ENCODE peak calls at places on chromosomes 6 and 20, in five cellular contexts. H is coronary artery, J is HepG2, O is foreskin keratinocyte, N is colonic mucosa. L is an unnamed sample.
A peak's percentile ranks its signal among the peaks of the same experiment; 100 is the strongest.

GRCh38 chr20:39294137-39294725 is 332.1 kb downstream of the DHX35 start:
- DNase-seq in H (no peak), J (no peak), O (no peak), N (no peak), L (no peak)

GRCh38 chr6:118284736-118285360 is 263.2 kb upstream of the PLN start:
- DNase-seq in H (no peak), J (no peak), O (no peak), N (no peak), L (no peak)

GRCh38 chr6:39731565-39731964 is 6.4 kb upstream of the KIF6 start:
- DNase-seq in H (no peak), J (no peak), O (no peak), N (no peak), L (no peak)

GRCh38 chr6:3201388-3201787 is 26.1 kb downstream of the TUBB2B start:
- DNase-seq in H (no peak), J (no peak), O (no peak), N (no peak), L (no peak)

GRCh38 chr6:45540375-45540920 is 162.7 kb upstream of the SUPT3H start:
- DNase-seq in H (no peak), J (no peak), O (no peak), N (no peak), L (no peak)

GRCh38 chr20:58677205-58677604 is 15.4 kb upstream of the NPEPL1 start:
- DNase-seq in H (no peak), J (no peak), O (no peak), N (no peak), L (no peak)

GRCh38 chr6:9806195-9806594 is 608.7 kb downstream of the TFAP2A start:
- DNase-seq in H (no peak), J (no peak), O (no peak), N (no peak), L (no peak)

GRCh38 chr6:40042232-40042631 is 108.0 kb upstream of the MOCS1 start:
- DNase-seq in H (peak; percentile 43), J (no peak), O (peak; percentile 6), N (no peak), L (peak; percentile 50)

GRCh38 chr6:111663232-111663631 is 57.6 kb upstream of the TRAF3IP2 start:
- DNase-seq in H (no peak), J (no peak), O (no peak), N (no peak), L (no peak)

GRCh38 chr6:160891690-160892089 is 99.9 kb upstream of the MAP3K4 start:
- DNase-seq in H (no peak), J (no peak), O (no peak), N (no peak), L (no peak)

GRCh38 chr6:137451926-137452325 is 42.3 kb downstream of the OLIG3 start:
- DNase-seq in H (no peak), J (no peak), O (no peak), N (no peak), L (no peak)

GRCh38 chr6:113893866-113894265 is 36.7 kb downstream of the MARCKS start:
- DNase-seq in H (no peak), J (no peak), O (peak; percentile 3), N (no peak), L (no peak)

GRCh38 chr20:61311656-61312387 is 59.8 kb downstream of the CDH4 start:
- DNase-seq in H (no peak), J (no peak), O (no peak), N (no peak), L (peak; percentile 12)

GRCh38 chr20:17066955-17067354 is 159.9 kb upstream of the PCSK2 start:
- DNase-seq in H (no peak), J (no peak), O (no peak), N (no peak), L (no peak)

GRCh38 chr6:71478834-71479541 is 190.4 kb downstream of the OGFRL1 start:
- DNase-seq in H (no peak), J (no peak), O (peak; percentile 79), N (no peak), L (peak; percentile 37)

GRCh38 chr6:167673951-167674350 is 152.8 kb upstream of the AFDN start:
- DNase-seq in H (no peak), J (no peak), O (no peak), N (no peak), L (no peak)

GRCh38 chr6:100455230-100456124 is 9.2 kb downstream of the SIM1 start:
- DNase-seq in H (no peak), J (no peak), O (no peak), N (peak; percentile 66), L (no peak)

GRCh38 chr20:40497781-40498691 is 191.0 kb downstream of the MAFB start:
- DNase-seq in H (no peak), J (no peak), O (no peak), N (no peak), L (no peak)

GRCh38 chr20:44395183-44395962 is 39.9 kb downstream of the HNF4A start:
- DNase-seq in H (no peak), J (peak; percentile 65), O (no peak), N (no peak), L (no peak)

GRCh38 chr6:112228480-112229332 is 25.7 kb downstream of the LAMA4 start:
- DNase-seq in H (no peak), J (no peak), O (no peak), N (no peak), L (no peak)

GRCh38 chr6:7550433-7550801 is 8.9 kb downstream of the DSP start:
- DNase-seq in H (no peak), J (peak; percentile 88), O (no peak), N (no peak), L (no peak)

GRCh38 chr6:103367212-103367611 is 1492.5 kb downstream of the HACE1 start:
- DNase-seq in H (no peak), J (no peak), O (no peak), N (no peak), L (no peak)

GRCh38 chr20:44028868-44029847 is 114.5 kb downstream of the TOX2 start:
- DNase-seq in H (peak; percentile 52), J (no peak), O (no peak), N (no peak), L (no peak)

GRCh38 chr6:29553268-29554057 is 6.1 kb downstream of the UBD start:
- DNase-seq in H (no peak), J (no peak), O (no peak), N (peak; percentile 47), L (no peak)

GRCh38 chr6:31076611-31077010 is 35.8 kb downstream of the C6orf15 start:
- DNase-seq in H (no peak), J (no peak), O (no peak), N (no peak), L (no peak)

GRCh38 chr6:31079656-31080261 is 32.6 kb downstream of the C6orf15 start:
- DNase-seq in H (no peak), J (peak; percentile 64), O (no peak), N (peak; percentile 80), L (no peak)

GRCh38 chr6:31083742-31084354 is 28.5 kb downstream of the C6orf15 start:
- DNase-seq in H (no peak), J (peak; percentile 34), O (no peak), N (peak; percentile 66), L (no peak)

GRCh38 chr6:31086788-31087440 is 25.5 kb downstream of the C6orf15 start:
- DNase-seq in H (no peak), J (no peak), O (no peak), N (no peak), L (no peak)

DNA sequence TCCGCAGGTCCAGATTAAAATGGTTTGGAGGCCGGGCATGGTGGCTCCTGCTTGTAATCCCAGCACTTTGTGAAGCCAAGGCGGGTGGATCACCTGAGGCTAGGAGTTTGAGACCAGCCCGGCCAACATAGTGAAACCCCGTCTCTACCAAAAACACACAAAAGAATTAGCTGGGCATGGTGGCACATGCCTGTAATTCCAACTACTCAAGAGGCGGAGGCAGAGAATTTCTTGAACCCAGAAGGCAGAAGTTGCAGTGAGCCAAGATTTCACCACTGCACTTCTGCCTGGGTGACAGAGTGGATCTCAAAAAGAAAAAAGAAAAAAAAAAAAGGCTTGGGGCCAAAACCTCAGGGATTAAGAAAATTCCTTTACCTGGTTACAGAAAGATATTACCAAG is 30.5 kb downstream of the C6orf15 start:
- DNase-seq in H (no peak), J (no peak), O (no peak), N (no peak), L (no peak)
- H3K27ac ChIP-seq in H (no peak overlapping the region), J (no peak overlapping the region), O (no peak overlapping the region), N (no peak overlapping the region), L (peak overlapping the region; percentile 29)

GRCh38 chr20:31594002-31594557 is 11.0 kb upstream of the ID1 start:
- DNase-seq in H (no peak), J (no peak), O (no peak), N (no peak), L (no peak)

GRCh38 chr20:31596831-31597482 is 8.1 kb upstream of the ID1 start:
- DNase-seq in H (no peak), J (no peak), O (no peak), N (no peak), L (no peak)

GRCh38 chr20:31595654-31596411 is 9.3 kb upstream of the ID1 start:
- DNase-seq in H (peak; percentile 96), J (peak; percentile 96), O (no peak), N (peak; percentile 86), L (no peak)

GRCh38 chr20:31594558-31595379 is 10.3 kb upstream of the ID1 start:
- DNase-seq in H (no peak), J (peak; percentile 97), O (no peak), N (peak; percentile 57), L (no peak)

DNA sequence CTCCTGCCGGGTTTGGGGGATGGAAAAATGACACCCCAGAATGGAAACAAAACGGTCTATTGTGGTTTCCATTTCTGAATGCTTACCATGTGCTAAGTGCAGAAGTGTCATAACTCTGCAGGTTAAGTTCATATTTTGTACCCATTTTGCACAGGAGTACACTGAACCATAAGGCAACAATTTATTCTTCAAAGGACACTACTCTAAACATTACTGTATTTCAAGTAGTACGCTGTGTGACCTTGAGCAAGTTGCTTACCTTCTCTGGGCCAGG is 9.8 kb upstream of the ID1 start:
- DNase-seq in H (no peak), J (peak; percentile 59), O (no peak), N (no peak), L (no peak)
- H3K27ac ChIP-seq in H (peak overlapping the region; percentile 92), J (peak overlapping the region; percentile 90), O (peak overlapping the region; percentile 4), N (peak overlapping the region; percentile 76), L (peak overlapping the region; percentile 92)

GRCh38 chr6:144479991-144480390 is 194.9 kb downstream of the UTRN start:
- DNase-seq in H (no peak), J (no peak), O (no peak), N (no peak), L (no peak)
- H3K27ac ChIP-seq in H (peak overlapping the region; percentile 40), J (no peak overlapping the region), O (no peak overlapping the region), N (no peak overlapping the region), L (no peak overlapping the region)

GRCh38 chr6:138499303-138499991 is at the start of gene NHSL1:
- DNase-seq in H (no peak), J (peak; percentile 84), O (peak; percentile 37), N (peak; percentile 70), L (no peak)
- H3K27ac ChIP-seq in H (no peak within 1 kb of the TSS), J (peak within 1 kb of the TSS; percentile 70), O (peak within 1 kb of the TSS; percentile 58), N (peak within 1 kb of the TSS; percentile 75), L (peak within 1 kb of the TSS; percentile 45)

DNA sequence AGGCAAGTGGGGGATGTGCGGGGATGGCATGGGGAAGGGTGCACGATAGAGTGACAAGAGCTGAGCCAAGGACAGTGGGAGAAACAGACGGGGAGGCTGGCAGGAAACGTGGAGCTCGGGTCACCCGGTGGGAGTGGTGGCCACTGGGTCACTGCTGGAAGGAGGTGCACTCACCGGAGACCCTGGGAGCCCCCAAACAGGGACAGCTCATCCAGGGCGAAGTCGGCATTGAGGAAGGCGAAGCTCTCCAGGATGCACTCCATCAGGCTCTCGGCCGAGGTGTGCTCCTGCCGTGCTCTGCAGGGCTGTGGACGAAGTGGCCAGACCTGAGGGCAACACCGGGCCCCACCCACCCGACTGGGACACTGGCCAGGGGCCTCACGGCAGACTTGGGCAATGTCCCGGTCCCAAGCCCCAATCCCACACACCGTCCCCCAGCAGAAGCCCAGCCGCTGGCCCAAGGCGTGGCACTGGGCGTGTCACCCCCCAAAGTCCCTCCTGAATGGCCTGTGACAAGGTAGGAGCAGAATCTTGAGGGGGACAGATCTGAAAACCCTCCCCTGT is 87.3 kb downstream of the PTPN1 start:
- DNase-seq in H (no peak), J (no peak), O (no peak), N (no peak), L (no peak)
- H3K27ac ChIP-seq in H (no peak overlapping the region), J (no peak overlapping the region), O (no peak overlapping the region), N (no peak overlapping the region), L (no peak overlapping the region)

L was measured in epithelial cell of prostate.